ENCODE peak calls at places on chromosomes 11 and 22, in nine cellular contexts. P is stomach, X is sigmoid colon, S is uterus, K is breast epithelium, N is A549, M is heart left ventricle, D is tibial nerve, J is spleen. Y is an unnamed sample. For H3K4me1, the result is how much of the 10 kb centered on the place peaks cover.

GRCh38 chr22:40547729-40548143 is 88.8 kb downstream of the MRTFA start:
- DNase-seq in P (no peak), X (no peak), S (no peak), K (no peak), N (no peak), M (no peak), D (no peak), J (no peak), Y (no peak)

GRCh38 chr11:30326114-30326783 is 3.3 kb downstream of the ARL14EP start:
- DNase-seq in P (no peak), X (no peak), S (no peak), K (no peak), N (no peak), M (no peak), D (no peak), J (no peak), Y (no peak)

GRCh38 chr11:81655351-81655750 is 1078.3 kb downstream of the FAM181B start:
- DNase-seq in P (no peak), X (no peak), S (no peak), K (no peak), N (no peak), M (no peak), D (no peak), J (no peak), Y (no peak)

GRCh38 chr11:118497831-118498230 is 29.4 kb upstream of the TTC36 start:
- DNase-seq in P (no peak), X (no peak), S (no peak), K (no peak), N (no peak), M (no peak), D (no peak), J (no peak), Y (no peak)

GRCh38 chr22:19849800-19850481 is 4.7 kb downstream of the GNB1L start:
- DNase-seq in P (peak), X (peak), S (no peak), K (peak), N (no peak), M (no peak), D (no peak), J (no peak), Y (no peak)

GRCh38 chr11:77080643-77081210 is 14.0 kb downstream of the CAPN5 start:
- DNase-seq in P (peak), X (peak), S (no peak), K (no peak), N (no peak), M (no peak), D (no peak), J (peak), Y (no peak)

GRCh38 chr11:66848671-66849500 is 5.6 kb downstream of the RCE1 start:
- DNase-seq in P (peak), X (peak), S (peak), K (no peak), N (no peak), M (no peak), D (no peak), J (peak), Y (no peak)

GRCh38 chr11:14587203-14587602 is 56.4 kb upstream of the PDE3B start:
- DNase-seq in P (no peak), X (no peak), S (no peak), K (no peak), N (no peak), M (peak), D (no peak), J (no peak), Y (no peak)

GRCh38 chr11:44094260-44094868 is 1.1 kb upstream of the EXT2 start:
- DNase-seq in P (peak), X (peak), S (peak), K (peak), N (peak), M (peak), D (peak), J (peak), Y (peak)

GRCh38 chr11:79069504-79069903 is 371.3 kb downstream of the TENM4 start:
- DNase-seq in P (no peak), X (no peak), S (no peak), K (no peak), N (no peak), M (no peak), D (no peak), J (no peak), Y (no peak)

GRCh38 chr11:95556342-95557151 is 233.0 kb downstream of the FAM76B start:
- DNase-seq in P (no peak), X (no peak), S (peak), K (no peak), N (no peak), M (no peak), D (no peak), J (no peak), Y (no peak)

GRCh38 chr11:68684385-68685356 is at the start of gene GAL:
- DNase-seq in P (no peak), X (peak), S (no peak), K (no peak), N (no peak), M (no peak), D (no peak), J (no peak), Y (no peak)

GRCh38 chr22:50186181-50186731 is 543 bp downstream of the TRABD start:
- DNase-seq in P (no peak), X (no peak), S (no peak), K (no peak), N (no peak), M (peak), D (no peak), J (peak), Y (no peak)

GRCh38 chr11:42237701-42238235 is 778.3 kb upstream of the LRRC4C start:
- DNase-seq in P (no peak), X (no peak), S (no peak), K (no peak), N (no peak), M (no peak), D (no peak), J (no peak), Y (no peak)

GRCh38 chr11:82507288-82507687 is 226.4 kb downstream of the FAM181B start:
- DNase-seq in P (no peak), X (no peak), S (no peak), K (no peak), N (no peak), M (no peak), D (no peak), J (no peak), Y (no peak)

GRCh38 chr11:22666320-22666699 is at the start of gene GAS2:
- DNase-seq in P (no peak), X (no peak), S (no peak), K (no peak), N (no peak), M (peak), D (no peak), J (no peak), Y (no peak)

GRCh38 chr11:27158763-27159679 is 118.4 kb downstream of the BBOX1 start:
- DNase-seq in P (peak), X (peak), S (peak), K (peak), N (peak), M (peak), D (peak), J (no peak), Y (no peak)

GRCh38 chr22:49701380-49702067 is 126.1 kb downstream of the BRD1 start:
- DNase-seq in P (no peak), X (no peak), S (no peak), K (no peak), N (no peak), M (no peak), D (no peak), J (no peak), Y (no peak)

GRCh38 chr22:43926349-43926710 is 2.7 kb downstream of the PNPLA3 start:
- DNase-seq in P (no peak), X (no peak), S (no peak), K (peak), N (no peak), M (no peak), D (no peak), J (no peak), Y (no peak)

GRCh38 chr22:32473388-32473952 is 1.1 kb upstream of the FBXO7 start:
- DNase-seq in P (no peak), X (no peak), S (no peak), K (no peak), N (peak), M (no peak), D (peak), J (no peak), Y (no peak)

GRCh38 chr11:112345708-112346107 is 85.0 kb upstream of the PLET1 start:
- DNase-seq in P (no peak), X (no peak), S (no peak), K (no peak), N (no peak), M (no peak), D (no peak), J (no peak), Y (no peak)

GRCh38 chr22:48712558-48712957 is 1115.1 kb downstream of the BRD1 start:
- DNase-seq in P (no peak), X (peak), S (no peak), K (no peak), N (no peak), M (no peak), D (no peak), J (peak), Y (no peak)

GRCh38 chr22:49967333-49968241 is 7.0 kb downstream of the PIM3 start:
- DNase-seq in P (peak), X (peak), S (peak), K (peak), N (no peak), M (peak), D (peak), J (peak), Y (no peak)

GRCh38 chr22:43996170-43996980 is 27.7 kb upstream of the PARVB start:
- DNase-seq in P (peak), X (peak), S (peak), K (no peak), N (no peak), M (peak), D (peak), J (peak), Y (peak)

GRCh38 chr22:39932918-39933649 is 27.1 kb upstream of the TMA7B start:
- DNase-seq in P (peak), X (no peak), S (no peak), K (no peak), N (peak), M (peak), D (no peak), J (no peak), Y (no peak)

GRCh38 chr22:39980635-39981034 is 14.1 kb upstream of the FAM83F start:
- DNase-seq in P (no peak), X (no peak), S (no peak), K (no peak), N (no peak), M (no peak), D (no peak), J (no peak), Y (no peak)

GRCh38 chr22:47850644-47851151 is 1088.2 kb downstream of the TBC1D22A start:
- DNase-seq in P (no peak), X (no peak), S (no peak), K (no peak), N (no peak), M (no peak), D (no peak), J (no peak), Y (no peak)

GRCh38 chr11:14254533-14255530 is 104.2 kb downstream of the RRAS2 start:
- DNase-seq in P (no peak), X (no peak), S (no peak), K (no peak), N (no peak), M (no peak), D (no peak), J (peak), Y (no peak)

GRCh38 chr11:37177721-37178120 is 579.7 kb upstream of the RAG2 start:
- DNase-seq in P (no peak), X (no peak), S (no peak), K (no peak), N (no peak), M (no peak), D (no peak), J (no peak), Y (no peak)

DNA sequence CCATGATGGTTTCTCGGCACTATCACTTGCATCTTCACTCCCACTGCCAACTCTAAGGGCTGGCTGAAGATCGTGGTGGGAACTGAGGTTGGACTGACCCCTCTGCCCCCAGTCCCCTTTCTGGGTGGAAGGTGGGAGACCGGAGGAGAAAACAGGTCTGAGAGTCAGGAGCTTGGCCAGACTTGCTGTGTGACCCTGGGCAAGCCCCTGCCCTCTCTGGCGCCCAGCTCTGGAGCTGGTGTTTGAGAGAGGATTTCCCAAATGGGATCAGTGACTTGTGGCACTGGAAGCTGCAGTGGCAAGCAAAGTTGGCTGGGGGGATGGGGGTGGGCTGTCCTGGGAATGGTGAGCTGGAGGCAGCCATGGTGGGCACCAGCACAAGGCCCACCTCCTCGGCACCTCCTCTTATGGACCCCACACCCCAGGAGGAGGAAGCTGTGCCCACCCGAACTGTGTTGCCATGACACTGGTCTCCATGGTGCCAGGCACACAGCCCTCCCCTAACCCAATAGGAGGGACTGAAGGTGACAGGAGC is 6.5 kb upstream of the PDE2A start:
- DNase-seq in P (no peak), X (no peak), S (no peak), K (no peak), N (no peak), M (no peak), D (no peak), J (no peak), Y (no peak)
- TF ChIP-seq POLR2A in P (no peak), X (no peak), S (no peak), K (no peak), N (no peak), M (no peak), D (no peak), J (no peak), Y (no peak)

GRCh38 chr11:9858822-9859221 is 194.9 kb downstream of the SWAP70 start:
- DNase-seq in P (no peak), X (no peak), S (no peak), K (no peak), N (no peak), M (no peak), D (no peak), J (no peak), Y (no peak)

GRCh38 chr11:9858218-9858617 is 194.3 kb downstream of the SWAP70 start:
- DNase-seq in P (no peak), X (no peak), S (no peak), K (no peak), N (no peak), M (no peak), D (no peak), J (no peak), Y (no peak)

GRCh38 chr11:9861860-9862725 is 198.2 kb downstream of the SWAP70 start:
- DNase-seq in P (peak), X (peak), S (peak), K (peak), N (peak), M (peak), D (peak), J (no peak), Y (no peak)

GRCh38 chr11:9862981-9863380 is 199.1 kb downstream of the SWAP70 start:
- DNase-seq in P (no peak), X (no peak), S (no peak), K (no peak), N (no peak), M (no peak), D (no peak), J (no peak), Y (no peak)

DNA sequence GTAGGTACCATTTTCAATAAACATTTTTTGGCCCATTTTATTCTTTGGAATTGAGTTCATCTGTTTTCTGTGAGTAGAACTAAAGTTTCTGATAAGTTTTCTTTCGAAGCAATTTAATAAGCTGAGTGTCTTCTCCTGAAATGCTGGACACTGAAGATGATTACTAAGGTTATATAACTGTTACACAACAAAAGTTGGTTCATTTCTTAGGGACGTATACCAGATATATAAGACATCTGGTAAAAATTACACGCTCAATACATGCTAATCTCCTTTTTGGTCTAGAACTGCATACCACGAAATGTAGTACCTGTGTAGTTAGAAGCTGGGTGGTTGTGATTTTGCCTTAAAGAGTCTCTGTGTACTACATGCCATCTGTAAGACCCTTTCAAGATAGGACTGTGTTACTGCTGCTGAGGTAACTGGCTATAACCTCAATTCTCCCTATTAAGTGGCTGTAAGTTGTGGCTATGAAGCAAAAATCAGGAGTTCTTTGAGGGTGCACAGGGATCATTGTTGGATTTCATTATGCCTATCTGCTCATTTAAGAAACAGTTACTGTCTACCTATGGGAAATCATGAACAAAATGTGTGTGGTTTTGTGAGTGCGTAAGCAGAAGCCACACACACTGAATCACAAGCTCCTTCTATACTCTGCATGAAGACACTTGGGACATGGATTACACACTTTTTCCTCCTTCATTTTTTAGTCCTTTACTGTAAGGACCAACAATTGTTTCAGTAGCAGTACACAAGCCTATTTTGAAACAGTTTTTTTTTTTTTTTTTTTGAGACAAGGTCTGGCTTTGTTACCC is 195.8 kb downstream of the SWAP70 start:
- DNase-seq in P (no peak), X (no peak), S (no peak), K (no peak), N (no peak), M (no peak), D (no peak), J (no peak), Y (no peak)
- H3K4me3 ChIP-seq in P (no peak), X (no peak), S (no peak), K (no peak), N (no peak), M (no peak), D (no peak), J (no peak), Y (no peak)

DNA sequence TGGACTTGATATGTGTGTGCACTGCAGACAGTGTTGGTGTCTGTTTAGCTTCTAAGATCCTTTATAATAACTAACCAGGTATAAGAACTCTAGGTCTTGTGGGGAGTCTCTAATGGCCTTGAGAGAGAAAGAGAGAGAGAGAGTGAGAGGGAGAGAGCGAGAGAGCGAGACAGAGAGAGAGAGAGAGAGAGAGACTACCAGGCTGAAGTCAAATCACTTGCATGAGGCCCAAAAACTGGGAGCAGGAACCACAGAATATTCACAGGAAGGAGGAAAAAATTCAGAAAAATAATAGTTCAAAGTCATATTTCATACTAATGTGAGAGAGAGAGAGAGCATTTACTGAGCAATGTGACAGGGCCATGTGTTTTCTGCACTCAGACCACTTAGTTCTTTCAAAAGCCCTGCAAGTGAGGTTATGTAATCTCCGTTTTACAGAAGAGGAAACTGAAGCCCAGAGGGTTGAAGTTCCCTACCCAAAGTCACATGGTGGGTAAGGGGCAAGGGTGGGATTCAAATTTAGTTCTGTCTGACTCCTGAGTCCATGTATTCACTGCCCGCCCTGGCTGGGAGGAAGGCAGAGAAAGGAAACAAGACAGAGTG is 8.5 kb upstream of the MIAT start:
- DNase-seq in P (no peak), X (no peak), S (no peak), K (no peak), N (no peak), M (no peak), D (no peak), J (no peak), Y (no peak)
- H3K4me1 ChIP-seq in P (under half), X (under half), S (under half), K (under half), N (under half), M (under half), D (under half), J (under half), Y (under half)

GRCh38 chr11:64234840-64235379 is 526 bp downstream of the VEGFB start:
- DNase-seq in P (peak), X (no peak), S (peak), K (no peak), N (no peak), M (peak), D (no peak), J (peak), Y (no peak)

GRCh38 chr11:64231536-64231935 is 1.2 kb downstream of the DNAJC4 start:
- DNase-seq in P (no peak), X (no peak), S (peak), K (no peak), N (no peak), M (peak), D (no peak), J (no peak), Y (no peak)

GRCh38 chr11:64235427-64236161 is 1.2 kb downstream of the VEGFB start:
- DNase-seq in P (no peak), X (no peak), S (peak), K (no peak), N (no peak), M (no peak), D (no peak), J (peak), Y (no peak)

GRCh38 chr11:64232182-64233018 is 2.0 kb upstream of the VEGFB start:
- DNase-seq in P (no peak), X (no peak), S (peak), K (no peak), N (no peak), M (no peak), D (no peak), J (peak), Y (no peak)

GRCh38 chr11:64233913-64234839 is at the start of gene VEGFB:
- DNase-seq in P (peak), X (peak), S (peak), K (no peak), N (no peak), M (peak), D (peak), J (peak), Y (no peak)
- TF ChIP-seq POLR2A in P (no peak), X (peak), S (peak), K (peak), N (no peak), M (no peak), D (peak), J (no peak), Y (no peak)

GRCh38 chr22:18114976-18115652 is 4.5 kb downstream of the TUBA8 start:
- DNase-seq in P (no peak), X (no peak), S (no peak), K (no peak), N (no peak), M (no peak), D (no peak), J (peak), Y (no peak)
- H3K4me3 ChIP-seq in P (no peak), X (no peak), S (no peak), K (no peak), N (no peak), M (no peak), D (no peak), J (no peak), Y (no peak)

GRCh38 chr11:64759131-64759721 is 548 bp downstream of the PYGM start:
- DNase-seq in P (no peak), X (peak), S (no peak), K (no peak), N (no peak), M (no peak), D (no peak), J (no peak), Y (no peak)

GRCh38 chr11:64757549-64758329 is 2.0 kb downstream of the PYGM start:
- DNase-seq in P (no peak), X (peak), S (no peak), K (no peak), N (no peak), M (no peak), D (no peak), J (peak), Y (no peak)

GRCh38 chr11:64760759-64761417 is 1.1 kb upstream of the PYGM start:
- DNase-seq in P (no peak), X (peak), S (no peak), K (no peak), N (no peak), M (no peak), D (no peak), J (peak), Y (no peak)

GRCh38 chr11:64758330-64759079 is 1.3 kb downstream of the PYGM start:
- DNase-seq in P (no peak), X (peak), S (no peak), K (no peak), N (no peak), M (no peak), D (no peak), J (peak), Y (no peak)

GRCh38 chr11:64759722-64760719 is at the start of gene PYGM:
- DNase-seq in P (no peak), X (peak), S (peak), K (no peak), N (no peak), M (peak), D (peak), J (peak), Y (no peak)
- H3K4me1 ChIP-seq in P (half or more), X (under half), S (under half), K (under half), N (under half), M (half or more), D (under half), J (under half), Y (under half)

Y was measured in esophagus squamous epithelium.